ENCODE peak calls at places on chromosomes 2 and 18, in five cellular contexts. K is effector memory CD4-positive, alpha-beta T cell; S is CD4-positive, alpha-beta memory T cell; D is pancreas; E is right cardiac atrium. O is an unnamed sample. For H3K4me1, the result is how much of the 10 kb centered on the place peaks cover.

GRCh38 chr18:9237982-9238381 is 96.6 kb upstream of the TWSG1 start:
- DNase-seq in K (no peak), S (no peak), D (no peak), E (no peak), O (no peak)

GRCh38 chr2:239378021-239378917 is 22.6 kb downstream of the HDAC4 start:
- DNase-seq in K (no peak), S (no peak), D (no peak), E (no peak), O (no peak)

GRCh38 chr2:118112771-118113334 is 24.6 kb downstream of the INSIG2 start:
- DNase-seq in K (no peak), S (no peak), D (no peak), E (no peak), O (no peak)

GRCh38 chr18:35303610-35304009 is 13.6 kb upstream of the ZSCAN30 start:
- DNase-seq in K (no peak), S (no peak), D (no peak), E (no peak), O (no peak)

GRCh38 chr2:242085941-242086621 is 216.6 kb downstream of the RTP5 start:
- DNase-seq in K (no peak), S (peak), D (peak), E (peak), O (peak)

GRCh38 chr18:32998921-32999320 is 226.1 kb upstream of the KLHL14 start:
- DNase-seq in K (no peak), S (no peak), D (no peak), E (no peak), O (no peak)

GRCh38 chr2:32485399-32485798 is 128.6 kb downstream of the BIRC6 start:
- DNase-seq in K (no peak), S (no peak), D (no peak), E (no peak), O (no peak)

GRCh38 chr2:181393472-181393871 is 63.7 kb upstream of the ITGA4 start:
- DNase-seq in K (no peak), S (peak), D (no peak), E (no peak), O (no peak)

GRCh38 chr2:189347540-189347939 is 93.7 kb upstream of the WDR75 start:
- DNase-seq in K (no peak), S (peak), D (peak), E (no peak), O (peak)

GRCh38 chr2:84631047-84631446 is 114.7 kb downstream of the DNAH6 start:
- DNase-seq in K (no peak), S (peak), D (no peak), E (no peak), O (no peak)

GRCh38 chr2:134275058-134275862 is 21.4 kb downstream of the MGAT5 start:
- DNase-seq in K (no peak), S (no peak), D (no peak), E (peak), O (peak)

GRCh38 chr18:51110073-51110797 is 80.2 kb downstream of the SMAD4 start:
- DNase-seq in K (peak), S (peak), D (peak), E (peak), O (no peak)

GRCh38 chr2:10826625-10827024 is 14.0 kb upstream of the PDIA6 start:
- DNase-seq in K (no peak), S (no peak), D (no peak), E (no peak), O (no peak)

DNA sequence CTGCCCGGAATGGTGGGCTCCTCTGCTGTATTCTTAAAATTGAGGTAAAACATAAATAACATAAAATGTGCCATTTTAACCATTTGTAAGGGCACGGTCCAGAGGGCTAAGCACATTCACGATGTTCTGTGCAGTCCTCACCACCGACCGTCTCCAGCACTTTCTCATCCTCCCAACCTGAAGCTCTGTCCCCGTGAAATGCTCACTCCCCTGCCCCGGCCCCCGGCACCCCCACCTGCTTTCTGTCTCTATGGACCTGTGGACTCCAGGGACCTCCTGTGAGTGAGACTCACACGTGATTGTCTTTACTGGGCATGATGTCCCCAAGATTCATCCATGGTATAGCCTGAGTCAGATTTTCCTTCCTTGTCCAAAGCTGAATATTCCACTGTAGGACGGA is 38.7 kb upstream of the CTDP1 start:
- DNase-seq in K (no peak), S (no peak), D (no peak), E (no peak), O (no peak)
- H3K4me1 ChIP-seq in K (under half), S (under half), D (under half), E (under half), O (under half)

GRCh38 chr2:29314816-29315571 is 199.8 kb downstream of the CLIP4 start:
- DNase-seq in K (peak), S (peak), D (no peak), E (peak), O (peak)
- H3K4me3 ChIP-seq in K (peak), S (no peak), D (no peak), E (no peak), O (peak)

GRCh38 chr18:13511961-13512572 is 214.3 kb downstream of the FAM210A start:
- DNase-seq in K (no peak), S (no peak), D (no peak), E (no peak), O (no peak)
- H3K4me1 ChIP-seq in K (under half), S (under half), D (under half), E (under half), O (under half)

GRCh38 chr2:17762457-17762856 is 8.5 kb downstream of the GEN1 start:
- DNase-seq in K (no peak), S (no peak), D (no peak), E (no peak), O (no peak)
- H3K4me3 ChIP-seq in K (no peak), S (no peak), D (no peak), E (no peak), O (no peak)

DNA sequence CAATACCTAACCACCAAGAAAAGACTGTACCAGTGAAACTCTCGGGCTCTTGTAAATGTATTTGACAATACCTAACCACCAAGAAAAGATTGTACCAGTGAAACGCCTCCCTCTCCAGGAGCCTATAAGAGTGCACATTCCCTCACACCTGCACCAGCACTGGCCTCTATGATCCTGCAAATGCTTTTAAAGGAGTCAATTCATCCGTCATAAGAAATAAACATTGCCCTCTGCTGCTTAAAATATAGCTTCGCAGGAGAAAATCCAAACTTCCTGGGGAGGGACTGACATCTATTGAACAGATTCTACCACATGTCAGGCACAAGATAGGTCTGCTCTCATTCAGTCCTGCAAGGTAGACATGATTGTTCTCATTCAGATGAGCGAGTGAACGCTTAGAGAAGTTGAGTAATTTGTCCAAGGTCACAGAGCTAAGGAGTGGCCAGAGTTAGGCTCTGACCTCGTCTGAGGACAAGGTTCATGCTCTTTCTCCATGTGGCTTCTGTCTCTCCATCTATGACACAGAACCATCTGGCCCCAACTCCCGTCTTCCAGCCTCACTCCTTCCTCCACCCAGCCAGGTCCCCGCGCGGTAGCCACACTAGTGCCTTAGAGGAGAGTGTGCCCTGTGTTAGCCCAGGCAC is 38.7 kb downstream of the MCFD2 start:
- DNase-seq in K (no peak), S (no peak), D (no peak), E (no peak), O (no peak)
- H3K4me1 ChIP-seq in K (under half), S (under half), D (under half), E (under half), O (under half)

DNA sequence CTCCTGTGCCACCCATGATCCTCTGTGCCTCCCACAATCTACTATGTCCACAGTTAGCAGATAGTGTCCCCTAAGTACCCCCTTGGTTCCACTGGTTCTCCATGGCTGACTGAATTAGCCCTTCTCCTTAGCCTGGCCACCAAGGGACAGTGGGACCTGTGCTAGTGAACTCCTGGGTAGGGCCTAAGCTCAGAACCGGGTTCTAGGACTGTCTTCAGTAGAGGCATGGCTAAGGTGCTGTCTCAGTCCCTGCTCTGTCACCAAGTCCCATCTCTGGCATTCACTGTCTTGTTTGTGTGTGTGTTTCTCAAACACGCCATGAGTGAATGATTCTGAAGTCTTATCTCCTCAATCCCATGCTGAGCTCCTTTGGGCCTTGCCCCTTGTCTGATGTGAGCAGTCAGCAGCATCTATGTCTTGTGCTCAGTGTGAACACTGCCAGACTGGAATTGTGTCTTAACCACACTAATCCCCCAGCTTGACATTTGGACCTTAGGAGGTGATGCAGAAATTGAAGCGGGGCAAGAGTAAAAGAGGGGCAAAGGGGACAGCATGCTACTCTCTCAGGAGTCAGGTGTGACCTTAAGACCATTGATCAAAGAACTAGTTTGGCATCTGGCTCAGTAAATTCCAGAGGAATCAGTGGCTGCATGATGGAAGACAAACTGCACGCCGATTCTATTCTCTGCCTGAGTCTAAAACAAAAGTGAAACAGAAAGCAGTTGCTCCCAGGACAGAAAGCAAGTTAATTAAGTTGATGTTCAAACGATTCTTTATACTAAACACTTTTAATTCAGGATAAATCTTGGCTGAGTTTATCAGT is 190.5 kb downstream of the ALPK2 start:
- DNase-seq in K (no peak), S (peak), D (no peak), E (no peak), O (no peak)
- H3K4me3 ChIP-seq in K (peak), S (peak), D (no peak), E (peak), O (peak)